ENCODE peak calls at places on chromosomes 12 and 14, in four cellular contexts. L, O, J and U are unnamed samples.

GRCh38 chr14:72420749-72421452 is 473.0 kb downstream of the DPF3 start:
- DNase-seq in J (peak), L (peak), O (peak), U (peak)

GRCh38 chr12:47207005-47207717 is 127.4 kb upstream of the AMIGO2 start:
- DNase-seq in L (no peak), O (no peak), J (no peak), U (no peak)

GRCh38 chr12:51392556-51393237 is 1.5 kb upstream of the GALNT6 start:
- DNase-seq in J (no peak), L (no peak), O (no peak), U (no peak)

GRCh38 chr14:36655963-36656768 is 5.5 kb upstream of the PAX9 start:
- DNase-seq in O (no peak), J (no peak), L (no peak), U (no peak)

GRCh38 chr12:94174576-94174975 is 26.2 kb downstream of the PLXNC1 start:
- DNase-seq in O (peak), J (no peak), L (no peak), U (no peak)

GRCh38 chr14:93691042-93691780 is 97.1 kb downstream of the PRIMA1 start:
- DNase-seq in L (no peak), J (no peak), O (no peak), U (no peak)

GRCh38 chr12:22670762-22671161 is 45.8 kb downstream of the ETNK1 start:
- DNase-seq in L (no peak), J (no peak), O (no peak), U (no peak)

GRCh38 chr12:110010853-110011835 is 11.9 kb downstream of the ANKRD13A start:
- DNase-seq in J (no peak), O (no peak), L (no peak), U (no peak)

GRCh38 chr12:105480162-105480561 is 149.7 kb downstream of the C12orf75 start:
- DNase-seq in O (no peak), J (no peak), L (no peak), U (no peak)

GRCh38 chr14:73945159-73945670 is 4.7 kb downstream of the FAM161B start:
- DNase-seq in L (peak), O (no peak), J (no peak), U (no peak)

GRCh38 chr12:65811968-65812700 is 12.1 kb upstream of the HMGA2 start:
- DNase-seq in O (no peak), J (no peak), L (no peak), U (no peak)

GRCh38 chr12:26845057-26845666 is 12.2 kb upstream of the ITPR2 start:
- DNase-seq in O (no peak), L (peak), J (no peak), U (peak)

GRCh38 chr14:35355981-35356839 is 48.3 kb downstream of the NFKBIA start:
- DNase-seq in J (no peak), L (peak), O (no peak), U (peak)

GRCh38 chr14:75877292-75877691 is 104.5 kb downstream of the TGFB3 start:
- DNase-seq in J (no peak), O (no peak), L (peak), U (no peak)

GRCh38 chr12:53174881-53175491 is 5.5 kb upstream of the ZNF740 start:
- DNase-seq in J (no peak), L (no peak), O (no peak), U (no peak)

GRCh38 chr12:124496584-124496983 is 70.8 kb downstream of the NCOR2 start:
- DNase-seq in J (no peak), O (no peak), L (no peak), U (no peak)

GRCh38 chr12:26726956-26727355 is 106.0 kb downstream of the ITPR2 start:
- DNase-seq in L (no peak), O (no peak), J (no peak), U (no peak)

GRCh38 chr12:132385923-132386751 is 56.7 kb upstream of the GALNT9 start:
- DNase-seq in J (no peak), O (no peak), L (no peak), U (peak)

GRCh38 chr12:124664395-124665111 is 97.1 kb upstream of the NCOR2 start:
- DNase-seq in L (no peak), J (no peak), O (no peak), U (peak)

GRCh38 chr12:122021822-122022392 is at the start of gene BCL7A:
- DNase-seq in L (peak), O (no peak), J (peak), U (peak)

GRCh38 chr14:67331368-67332125 is 28.1 kb downstream of the ATP6V1D start:
- DNase-seq in L (no peak), O (no peak), J (no peak), U (no peak)

GRCh38 chr14:99910337-99911268 is 117.4 kb downstream of the EML1 start:
- DNase-seq in L (no peak), O (no peak), J (no peak), U (no peak)

GRCh38 chr12:28780096-28780495 is 369.0 kb upstream of the FAR2 start:
- DNase-seq in L (no peak), J (peak), O (no peak), U (no peak)